ENCODE peak calls at places on chromosome 11, in nine cellular contexts. Z, L, Y, V, W, H, U, N and Q are unnamed samples.

GRCh38 chr11:21142007-21142406 is 472.6 kb downstream of the NELL1 start:
- DNase-seq in Z (no peak), L (no peak), Y (no peak), V (no peak), W (peak), H (no peak), U (peak), N (peak), Q (no peak)

GRCh38 chr11:84886344-84886743 is 740.8 kb downstream of the DLG2 start:
- DNase-seq in Z (no peak), L (no peak), Y (no peak), V (no peak), W (peak), H (no peak), U (no peak), N (no peak), Q (no peak)

GRCh38 chr11:85898456-85898855 is 43.3 kb downstream of the CCDC83 start:
- DNase-seq in Z (no peak), L (no peak), Y (no peak), V (no peak), W (no peak), H (no peak), U (no peak), N (no peak), Q (no peak)

GRCh38 chr11:3341298-3341697 is 37.6 kb downstream of the ZNF195 start:
- DNase-seq in Z (peak), L (peak), Y (peak), V (no peak), W (no peak), H (no peak), U (peak), N (peak), Q (no peak)

GRCh38 chr11:35598254-35599125 is 19.8 kb upstream of the FJX1 start:
- DNase-seq in Z (no peak), L (peak), Y (no peak), V (no peak), W (peak), H (no peak), U (no peak), N (no peak), Q (no peak)

GRCh38 chr11:61609000-61609969 is 28.4 kb upstream of the SYT7 start:
- DNase-seq in Z (no peak), L (no peak), Y (no peak), V (no peak), W (no peak), H (no peak), U (no peak), N (no peak), Q (no peak)

GRCh38 chr11:13884159-13884799 is 78.2 kb upstream of the SPON1 start:
- DNase-seq in Z (no peak), L (no peak), Y (no peak), V (no peak), W (peak), H (no peak), U (no peak), N (no peak), Q (no peak)

GRCh38 chr11:68819362-68819761 is 22.4 kb downstream of the CPT1A start:
- DNase-seq in Z (no peak), L (no peak), Y (no peak), V (no peak), W (no peak), H (no peak), U (no peak), N (no peak), Q (no peak)

GRCh38 chr11:59615132-59615636 is 390 bp downstream of the OSBP start:
- DNase-seq in Z (peak), L (peak), Y (peak), V (peak), W (peak), H (no peak), U (peak), N (peak), Q (no peak)

GRCh38 chr11:12026331-12027211 is 18.1 kb upstream of the DKK3 start:
- DNase-seq in Z (no peak), L (no peak), Y (no peak), V (no peak), W (no peak), H (no peak), U (no peak), N (no peak), Q (no peak)

GRCh38 chr11:57751676-57752253 is at the start of gene BTBD18:
- DNase-seq in Z (no peak), L (no peak), Y (no peak), V (no peak), W (peak), H (no peak), U (peak), N (peak), Q (no peak)

GRCh38 chr11:888290-889212 is 22.1 kb downstream of the CHID1 start:
- DNase-seq in Z (no peak), L (no peak), Y (no peak), V (no peak), W (no peak), H (no peak), U (no peak), N (no peak), Q (no peak)

GRCh38 chr11:77559686-77560425 is 29.9 kb upstream of the AQP11 start:
- DNase-seq in Z (no peak), L (no peak), Y (no peak), V (no peak), W (peak), H (no peak), U (no peak), N (no peak), Q (no peak)

GRCh38 chr11:132111781-132112380 is 741.5 kb downstream of the NTM start:
- DNase-seq in Z (no peak), L (no peak), Y (no peak), V (no peak), W (peak), H (no peak), U (no peak), N (no peak), Q (no peak)

GRCh38 chr11:76701701-76702100 is 31.2 kb upstream of the LRRC32 start:
- DNase-seq in Z (no peak), L (no peak), Y (no peak), V (no peak), W (no peak), H (no peak), U (no peak), N (no peak), Q (no peak)

GRCh38 chr11:123065634-123066033 is 3.7 kb upstream of the HSPA8 start:
- DNase-seq in Z (no peak), L (no peak), Y (no peak), V (no peak), W (no peak), H (no peak), U (no peak), N (no peak), Q (no peak)